ENCODE peak calls at places on chromosome 11, in seven cellular contexts. Z is sigmoid colon, B is thyroid gland, F is NB4, Y is transverse colon, X is body of pancreas, R is ovary. W is an unnamed sample.

GRCh38 chr11:34650528-34650927 is 29.6 kb downstream of the EHF start:
- DNase-seq in Z (no peak), B (no peak), F (peak; percentile 33), Y (no peak), X (no peak), R (no peak), W (no peak)

GRCh38 chr11:120722539-120722938 is 211.0 kb downstream of the GRIK4 start:
- DNase-seq in Z (no peak), B (no peak), F (no peak), Y (no peak), X (no peak), R (no peak), W (no peak)

GRCh38 chr11:120894207-120894989 is 129.5 kb upstream of the TBCEL start:
- DNase-seq in Z (no peak), B (no peak), F (no peak), Y (no peak), X (no peak), R (no peak), W (no peak)

GRCh38 chr11:11738370-11738769 is 103.4 kb upstream of the USP47 start:
- DNase-seq in Z (no peak), B (no peak), F (no peak), Y (no peak), X (no peak), R (no peak), W (no peak)

GRCh38 chr11:12783765-12784164 is 109.5 kb downstream of the TEAD1 start:
- DNase-seq in Z (no peak), B (no peak), F (no peak), Y (no peak), X (no peak), R (no peak), W (no peak)

GRCh38 chr11:126362879-126363655 is 7.6 kb downstream of the ST3GAL4 start:
- DNase-seq in Z (peak; percentile 55), B (no peak), F (no peak), Y (no peak), X (no peak), R (peak; percentile 37), W (no peak)

GRCh38 chr11:114197799-114198500 is 98.2 kb upstream of the NNMT start:
- DNase-seq in Z (peak; percentile 97), B (peak; percentile 86), F (no peak), Y (peak; percentile 63), X (peak; percentile 88), R (peak; percentile 84), W (no peak)

GRCh38 chr11:11178671-11179070 is 174.4 kb downstream of the CSNK2A3 start:
- DNase-seq in Z (no peak), B (no peak), F (no peak), Y (no peak), X (no peak), R (no peak), W (no peak)

GRCh38 chr11:29005401-29005980 is 897.3 kb downstream of the METTL15 start:
- DNase-seq in Z (no peak), B (no peak), F (peak; percentile 13), Y (no peak), X (no peak), R (no peak), W (no peak)

GRCh38 chr11:62169448-62169847 is 20.6 kb upstream of the SCGB1D1 start:
- DNase-seq in Z (no peak), B (no peak), F (no peak), Y (no peak), X (no peak), R (no peak), W (no peak)

GRCh38 chr11:14314127-14314526 is 44.9 kb downstream of the RRAS2 start:
- DNase-seq in Z (no peak), B (no peak), F (no peak), Y (no peak), X (no peak), R (no peak), W (no peak)

GRCh38 chr11:1776331-1776851 is 12.7 kb upstream of the CTSD start:
- DNase-seq in Z (peak; percentile 48), B (no peak), F (no peak), Y (no peak), X (no peak), R (no peak), W (no peak)

GRCh38 chr11:22778642-22779041 is 51.0 kb downstream of the SVIP start:
- DNase-seq in Z (no peak), B (no peak), F (peak; percentile 9), Y (no peak), X (no peak), R (no peak), W (no peak)

GRCh38 chr11:99198215-99198614 is 177.5 kb downstream of the CNTN5 start:
- DNase-seq in Z (no peak), B (no peak), F (no peak), Y (no peak), X (no peak), R (no peak), W (no peak)

GRCh38 chr11:88402192-88402715 is 64.7 kb upstream of the CTSC start:
- DNase-seq in Z (no peak), B (peak; percentile 5), F (no peak), Y (no peak), X (no peak), R (no peak), W (no peak)

GRCh38 chr11:86487670-86488069 is 113.0 kb downstream of the CCDC81 start:
- DNase-seq in Z (no peak), B (no peak), F (no peak), Y (no peak), X (no peak), R (no peak), W (no peak)

GRCh38 chr11:115238802-115239201 is 265.4 kb downstream of the CADM1 start:
- DNase-seq in Z (no peak), B (peak; percentile 12), F (no peak), Y (no peak), X (no peak), R (no peak), W (no peak)

GRCh38 chr11:66628061-66628603 is 10.4 kb upstream of the RBM4 start:
- DNase-seq in Z (no peak), B (no peak), F (no peak), Y (no peak), X (no peak), R (no peak), W (no peak)

GRCh38 chr11:23314162-23314561 is 453.9 kb upstream of the CCDC179 start:
- DNase-seq in Z (no peak), B (no peak), F (no peak), Y (no peak), X (no peak), R (no peak), W (no peak)

GRCh38 chr11:66336234-66337102 is at the start of gene RIN1:
- DNase-seq in Z (peak; percentile 83), B (peak; percentile 23), F (peak; percentile 99), Y (peak; percentile 71), X (peak; percentile 75), R (peak; percentile 73), W (peak; percentile 45)

GRCh38 chr11:90476442-90477007 is 253.7 kb upstream of the CHORDC1 start:
- DNase-seq in Z (no peak), B (peak; percentile 32), F (peak; percentile 71), Y (no peak), X (peak; percentile 66), R (no peak), W (peak; percentile 27)

GRCh38 chr11:63532799-63533475 is 3.7 kb upstream of the PLAAT4 start:
- DNase-seq in Z (no peak), B (no peak), F (no peak), Y (no peak), X (no peak), R (no peak), W (no peak)

GRCh38 chr11:130217133-130217631 is 57.6 kb downstream of the ST14 start:
- DNase-seq in Z (no peak), B (no peak), F (no peak), Y (no peak), X (no peak), R (no peak), W (no peak)

GRCh38 chr11:47233989-47234668 is 14.5 kb downstream of the ACP2 start:
- DNase-seq in Z (no peak), B (no peak), F (peak; percentile 61), Y (peak; percentile 24), X (peak; percentile 58), R (no peak), W (peak; percentile 29)

GRCh38 chr11:121444508-121444907 is 7.6 kb upstream of the SORL1 start:
- DNase-seq in Z (no peak), B (no peak), F (no peak), Y (no peak), X (no peak), R (no peak), W (no peak)

DNA sequence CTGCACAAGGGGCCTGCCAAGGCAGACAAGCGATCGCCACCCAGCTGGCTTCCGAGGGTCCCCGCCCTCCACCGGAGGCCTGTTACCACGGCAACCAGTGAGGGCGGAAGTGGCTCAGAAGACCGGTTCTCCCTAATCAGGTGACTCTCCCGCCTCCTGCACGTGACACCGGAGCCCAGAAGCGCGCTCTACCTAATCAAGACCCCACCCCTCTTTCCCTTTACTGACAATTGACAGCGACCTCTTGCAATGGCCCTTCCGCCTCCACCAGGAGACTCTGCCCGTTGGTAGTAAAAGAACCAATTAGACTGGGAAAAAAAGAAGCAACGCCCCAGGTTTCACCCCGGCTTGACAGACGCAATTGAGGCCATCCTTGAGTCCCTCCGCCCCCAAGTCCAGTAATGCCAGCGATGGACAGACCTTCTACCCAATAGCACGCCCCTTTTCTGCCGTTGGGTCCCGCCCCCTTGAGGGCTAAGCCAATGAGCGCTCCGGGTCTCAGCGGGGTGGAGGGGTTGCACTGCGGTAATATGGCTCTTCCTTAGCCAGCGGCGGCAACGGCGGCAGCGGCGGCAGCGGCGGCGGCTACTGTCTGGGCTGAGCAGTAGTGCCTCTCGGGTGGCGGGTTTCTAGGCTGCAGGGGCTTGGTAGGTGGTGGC is at the start of gene UVRAG:
- DNase-seq in Z (peak; percentile 99), B (peak; percentile 99), F (peak; percentile 100), Y (peak; percentile 99), X (peak; percentile 99), R (peak; percentile 99), W (peak; percentile 100)
- TF ChIP-seq POLR2A in Z (peak; percentile 77), B (peak; percentile 97), F (peak; percentile 81), Y (peak; percentile 89), X (peak; percentile 93), R (peak; percentile 71), W (peak; percentile 86)

GRCh38 chr11:60906132-60906972 is at the start of gene PRPF19:
- DNase-seq in Z (peak; percentile 98), B (peak; percentile 98), F (peak; percentile 98), Y (peak; percentile 99), X (peak; percentile 98), R (peak; percentile 98), W (peak; percentile 96)
- TF ChIP-seq POLR2A in Z (peak; percentile 63), B (peak; percentile 85), F (peak; percentile 96), Y (peak; percentile 82), X (peak; percentile 86), R (peak; percentile 78), W (peak; percentile 88)

DNA sequence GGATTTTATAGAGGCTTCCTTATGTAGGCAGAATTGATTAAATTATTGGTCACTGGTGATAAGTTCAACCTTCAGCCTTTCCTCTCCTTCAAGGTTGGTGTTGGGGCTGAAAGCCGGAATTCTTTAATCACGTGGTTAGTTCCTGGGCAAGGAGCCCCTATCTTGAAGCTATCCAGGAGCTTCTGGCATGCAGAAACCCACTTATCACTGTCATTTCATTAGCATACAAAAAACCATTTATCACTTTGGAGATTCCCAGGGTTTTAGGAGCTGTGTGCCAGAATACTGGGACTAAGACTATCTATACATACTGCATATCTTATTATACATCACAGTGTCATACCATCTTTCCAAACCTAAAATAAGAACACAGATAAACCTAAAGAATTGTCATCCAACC is 18.5 kb upstream of the MED17 start:
- DNase-seq in Z (no peak), B (no peak), F (no peak), Y (no peak), X (no peak), R (no peak), W (no peak)
- TF ChIP-seq POLR2A in Z (no peak), B (no peak), F (no peak), Y (no peak), X (no peak), R (no peak), W (no peak)

GRCh38 chr11:26193714-26194373 is 138.1 kb upstream of the ANO3 start:
- DNase-seq in Z (no peak), B (no peak), F (no peak), Y (no peak), X (no peak), R (no peak), W (no peak)
- TF ChIP-seq POLR2A in Z (no peak), B (no peak), F (no peak), Y (no peak), X (no peak), R (no peak), W (no peak)